ENCODE peak calls at places on chromosomes 12 and 14, in nine cellular contexts. One of them, this sample, is unnamed.

GRCh38 chr14:52338282-52338681 is 24.2 kb downstream of the PTGER2 start:
- DNase-seq in activated CD4-positive, alpha-beta T cell treated with anti-CD3 and anti-CD28 coated beads for 48 hours: no peak
- DNase-seq in OCI-LY7: no peak
- DNase-seq in naive thymus-derived CD8-positive, alpha-beta T cell: no peak
- DNase-seq in NCI-H1092 treated with DMSO at 0.1 percent for 48 hours: no peak
- DNase-seq in anterior cingulate cortex: no peak
- DNase-seq in adipocyte: peak; percentile 50
- DNase-seq in stimulated activated CD8-positive, alpha-beta memory T cell treated with anti-CD3 and anti-CD28 coated beads, Interleukin-12 subunit alpha, Interleukin-12 subunit beta, amount 100 ng/mL, for 4 hours: no peak
- DNase-seq in HTR-8/SVneo: peak; percentile 78
- DNase-seq in this sample: no peak

GRCh38 chr12:62866451-62867082 is 68.4 kb downstream of the PPM1H start:
- DNase-seq in naive thymus-derived CD8-positive, alpha-beta T cell: no peak
- DNase-seq in adipocyte: peak; percentile 75
- DNase-seq in OCI-LY7: no peak
- DNase-seq in stimulated activated CD8-positive, alpha-beta memory T cell treated with anti-CD3 and anti-CD28 coated beads, Interleukin-12 subunit alpha, Interleukin-12 subunit beta, amount 100 ng/mL, for 4 hours: no peak
- DNase-seq in activated CD4-positive, alpha-beta T cell treated with anti-CD3 and anti-CD28 coated beads for 48 hours: no peak
- DNase-seq in anterior cingulate cortex: no peak
- DNase-seq in NCI-H1092 treated with DMSO at 0.1 percent for 48 hours: no peak
- DNase-seq in HTR-8/SVneo: peak; percentile 44
- DNase-seq in this sample: no peak

GRCh38 chr12:15701721-15702156 is 87.4 kb downstream of the EPS8 start:
- DNase-seq in anterior cingulate cortex: no peak
- DNase-seq in NCI-H1092 treated with DMSO at 0.1 percent for 48 hours: no peak
- DNase-seq in OCI-LY7: no peak
- DNase-seq in naive thymus-derived CD8-positive, alpha-beta T cell: no peak
- DNase-seq in adipocyte: peak; percentile 73
- DNase-seq in stimulated activated CD8-positive, alpha-beta memory T cell treated with anti-CD3 and anti-CD28 coated beads, Interleukin-12 subunit alpha, Interleukin-12 subunit beta, amount 100 ng/mL, for 4 hours: no peak
- DNase-seq in HTR-8/SVneo: no peak
- DNase-seq in activated CD4-positive, alpha-beta T cell treated with anti-CD3 and anti-CD28 coated beads for 48 hours: no peak
- DNase-seq in this sample: no peak

GRCh38 chr14:43697003-43697402 is 810.1 kb downstream of the FSCB start:
- DNase-seq in OCI-LY7: no peak
- DNase-seq in anterior cingulate cortex: no peak
- DNase-seq in naive thymus-derived CD8-positive, alpha-beta T cell: no peak
- DNase-seq in adipocyte: no peak
- DNase-seq in activated CD4-positive, alpha-beta T cell treated with anti-CD3 and anti-CD28 coated beads for 48 hours: no peak
- DNase-seq in stimulated activated CD8-positive, alpha-beta memory T cell treated with anti-CD3 and anti-CD28 coated beads, Interleukin-12 subunit alpha, Interleukin-12 subunit beta, amount 100 ng/mL, for 4 hours: no peak
- DNase-seq in HTR-8/SVneo: no peak
- DNase-seq in NCI-H1092 treated with DMSO at 0.1 percent for 48 hours: no peak
- DNase-seq in this sample: no peak

GRCh38 chr14:23125006-23125405 is 6.0 kb upstream of the CEBPE start:
- DNase-seq in stimulated activated CD8-positive, alpha-beta memory T cell treated with anti-CD3 and anti-CD28 coated beads, Interleukin-12 subunit alpha, Interleukin-12 subunit beta, amount 100 ng/mL, for 4 hours: no peak
- DNase-seq in HTR-8/SVneo: no peak
- DNase-seq in activated CD4-positive, alpha-beta T cell treated with anti-CD3 and anti-CD28 coated beads for 48 hours: no peak
- DNase-seq in naive thymus-derived CD8-positive, alpha-beta T cell: no peak
- DNase-seq in OCI-LY7: no peak
- DNase-seq in adipocyte: no peak
- DNase-seq in anterior cingulate cortex: no peak
- DNase-seq in NCI-H1092 treated with DMSO at 0.1 percent for 48 hours: no peak
- DNase-seq in this sample: no peak

GRCh38 chr12:130832561-130833209 is 6.4 kb downstream of the STX2 start:
- DNase-seq in activated CD4-positive, alpha-beta T cell treated with anti-CD3 and anti-CD28 coated beads for 48 hours: no peak
- DNase-seq in OCI-LY7: no peak
- DNase-seq in naive thymus-derived CD8-positive, alpha-beta T cell: no peak
- DNase-seq in NCI-H1092 treated with DMSO at 0.1 percent for 48 hours: no peak
- DNase-seq in anterior cingulate cortex: no peak
- DNase-seq in adipocyte: peak; percentile 77
- DNase-seq in HTR-8/SVneo: peak; percentile 52
- DNase-seq in stimulated activated CD8-positive, alpha-beta memory T cell treated with anti-CD3 and anti-CD28 coated beads, Interleukin-12 subunit alpha, Interleukin-12 subunit beta, amount 100 ng/mL, for 4 hours: no peak
- DNase-seq in this sample: no peak

GRCh38 chr12:106776897-106777296 is 2.4 kb downstream of the RIC8B start:
- DNase-seq in stimulated activated CD8-positive, alpha-beta memory T cell treated with anti-CD3 and anti-CD28 coated beads, Interleukin-12 subunit alpha, Interleukin-12 subunit beta, amount 100 ng/mL, for 4 hours: no peak
- DNase-seq in NCI-H1092 treated with DMSO at 0.1 percent for 48 hours: no peak
- DNase-seq in anterior cingulate cortex: no peak
- DNase-seq in naive thymus-derived CD8-positive, alpha-beta T cell: no peak
- DNase-seq in activated CD4-positive, alpha-beta T cell treated with anti-CD3 and anti-CD28 coated beads for 48 hours: no peak
- DNase-seq in HTR-8/SVneo: no peak
- DNase-seq in adipocyte: no peak
- DNase-seq in OCI-LY7: no peak
- DNase-seq in this sample: no peak

GRCh38 chr12:104219908-104220404 is 4.4 kb downstream of the TXNRD1 start:
- DNase-seq in HTR-8/SVneo: peak; percentile 67
- DNase-seq in NCI-H1092 treated with DMSO at 0.1 percent for 48 hours: no peak
- DNase-seq in adipocyte: peak; percentile 88
- DNase-seq in stimulated activated CD8-positive, alpha-beta memory T cell treated with anti-CD3 and anti-CD28 coated beads, Interleukin-12 subunit alpha, Interleukin-12 subunit beta, amount 100 ng/mL, for 4 hours: peak; percentile 11
- DNase-seq in anterior cingulate cortex: no peak
- DNase-seq in OCI-LY7: no peak
- DNase-seq in activated CD4-positive, alpha-beta T cell treated with anti-CD3 and anti-CD28 coated beads for 48 hours: peak; percentile 78
- DNase-seq in naive thymus-derived CD8-positive, alpha-beta T cell: no peak
- DNase-seq in this sample: no peak

GRCh38 chr14:25103261-25103660 is 53.3 kb upstream of the STXBP6 start:
- DNase-seq in adipocyte: peak; percentile 66
- DNase-seq in naive thymus-derived CD8-positive, alpha-beta T cell: no peak
- DNase-seq in NCI-H1092 treated with DMSO at 0.1 percent for 48 hours: no peak
- DNase-seq in stimulated activated CD8-positive, alpha-beta memory T cell treated with anti-CD3 and anti-CD28 coated beads, Interleukin-12 subunit alpha, Interleukin-12 subunit beta, amount 100 ng/mL, for 4 hours: no peak
- DNase-seq in anterior cingulate cortex: no peak
- DNase-seq in OCI-LY7: no peak
- DNase-seq in activated CD4-positive, alpha-beta T cell treated with anti-CD3 and anti-CD28 coated beads for 48 hours: no peak
- DNase-seq in HTR-8/SVneo: no peak
- DNase-seq in this sample: no peak

GRCh38 chr12:69151254-69151751 is 88.1 kb upstream of the CPSF6 start:
- DNase-seq in activated CD4-positive, alpha-beta T cell treated with anti-CD3 and anti-CD28 coated beads for 48 hours: no peak
- DNase-seq in anterior cingulate cortex: no peak
- DNase-seq in adipocyte: peak; percentile 91
- DNase-seq in stimulated activated CD8-positive, alpha-beta memory T cell treated with anti-CD3 and anti-CD28 coated beads, Interleukin-12 subunit alpha, Interleukin-12 subunit beta, amount 100 ng/mL, for 4 hours: no peak
- DNase-seq in HTR-8/SVneo: no peak
- DNase-seq in OCI-LY7: no peak
- DNase-seq in NCI-H1092 treated with DMSO at 0.1 percent for 48 hours: no peak
- DNase-seq in naive thymus-derived CD8-positive, alpha-beta T cell: no peak
- DNase-seq in this sample: no peak

GRCh38 chr14:64983439-64984310 is 3.0 kb upstream of the FNTB start:
- DNase-seq in NCI-H1092 treated with DMSO at 0.1 percent for 48 hours: peak; percentile 28
- DNase-seq in HTR-8/SVneo: peak; percentile 87
- DNase-seq in activated CD4-positive, alpha-beta T cell treated with anti-CD3 and anti-CD28 coated beads for 48 hours: peak; percentile 45
- DNase-seq in adipocyte: peak; percentile 84
- DNase-seq in naive thymus-derived CD8-positive, alpha-beta T cell: peak; percentile 65
- DNase-seq in stimulated activated CD8-positive, alpha-beta memory T cell treated with anti-CD3 and anti-CD28 coated beads, Interleukin-12 subunit alpha, Interleukin-12 subunit beta, amount 100 ng/mL, for 4 hours: no peak
- DNase-seq in anterior cingulate cortex: no peak
- DNase-seq in OCI-LY7: peak; percentile 70
- DNase-seq in this sample: no peak

GRCh38 chr14:104085032-104085888 is at the start of gene ASPG:
- DNase-seq in NCI-H1092 treated with DMSO at 0.1 percent for 48 hours: no peak
- DNase-seq in adipocyte: peak; percentile 4
- DNase-seq in activated CD4-positive, alpha-beta T cell treated with anti-CD3 and anti-CD28 coated beads for 48 hours: peak; percentile 32
- DNase-seq in OCI-LY7: peak; percentile 29
- DNase-seq in HTR-8/SVneo: no peak
- DNase-seq in anterior cingulate cortex: no peak
- DNase-seq in stimulated activated CD8-positive, alpha-beta memory T cell treated with anti-CD3 and anti-CD28 coated beads, Interleukin-12 subunit alpha, Interleukin-12 subunit beta, amount 100 ng/mL, for 4 hours: no peak
- DNase-seq in naive thymus-derived CD8-positive, alpha-beta T cell: no peak
- DNase-seq in this sample: peak; percentile 12

GRCh38 chr12:132743831-132744230 is 17.8 kb downstream of the ANKLE2 start:
- DNase-seq in anterior cingulate cortex: no peak
- DNase-seq in OCI-LY7: no peak
- DNase-seq in HTR-8/SVneo: no peak
- DNase-seq in activated CD4-positive, alpha-beta T cell treated with anti-CD3 and anti-CD28 coated beads for 48 hours: no peak
- DNase-seq in stimulated activated CD8-positive, alpha-beta memory T cell treated with anti-CD3 and anti-CD28 coated beads, Interleukin-12 subunit alpha, Interleukin-12 subunit beta, amount 100 ng/mL, for 4 hours: no peak
- DNase-seq in adipocyte: no peak
- DNase-seq in naive thymus-derived CD8-positive, alpha-beta T cell: no peak
- DNase-seq in NCI-H1092 treated with DMSO at 0.1 percent for 48 hours: no peak
- DNase-seq in this sample: no peak

GRCh38 chr12:32265920-32266319 is 133.4 kb upstream of the FGD4 start:
- DNase-seq in OCI-LY7: peak; percentile 87
- DNase-seq in naive thymus-derived CD8-positive, alpha-beta T cell: no peak
- DNase-seq in HTR-8/SVneo: no peak
- DNase-seq in activated CD4-positive, alpha-beta T cell treated with anti-CD3 and anti-CD28 coated beads for 48 hours: no peak
- DNase-seq in anterior cingulate cortex: no peak
- DNase-seq in adipocyte: no peak
- DNase-seq in NCI-H1092 treated with DMSO at 0.1 percent for 48 hours: no peak
- DNase-seq in stimulated activated CD8-positive, alpha-beta memory T cell treated with anti-CD3 and anti-CD28 coated beads, Interleukin-12 subunit alpha, Interleukin-12 subunit beta, amount 100 ng/mL, for 4 hours: no peak
- DNase-seq in this sample: no peak

GRCh38 chr14:31987691-31988090 is 89.4 kb upstream of the ARHGAP5 start:
- DNase-seq in HTR-8/SVneo: no peak
- DNase-seq in activated CD4-positive, alpha-beta T cell treated with anti-CD3 and anti-CD28 coated beads for 48 hours: no peak
- DNase-seq in OCI-LY7: no peak
- DNase-seq in anterior cingulate cortex: no peak
- DNase-seq in NCI-H1092 treated with DMSO at 0.1 percent for 48 hours: no peak
- DNase-seq in stimulated activated CD8-positive, alpha-beta memory T cell treated with anti-CD3 and anti-CD28 coated beads, Interleukin-12 subunit alpha, Interleukin-12 subunit beta, amount 100 ng/mL, for 4 hours: no peak
- DNase-seq in naive thymus-derived CD8-positive, alpha-beta T cell: no peak
- DNase-seq in adipocyte: no peak
- DNase-seq in this sample: no peak

GRCh38 chr14:32933623-32933942 is 5.1 kb upstream of the NPAS3 start:
- DNase-seq in naive thymus-derived CD8-positive, alpha-beta T cell: no peak
- DNase-seq in NCI-H1092 treated with DMSO at 0.1 percent for 48 hours: no peak
- DNase-seq in stimulated activated CD8-positive, alpha-beta memory T cell treated with anti-CD3 and anti-CD28 coated beads, Interleukin-12 subunit alpha, Interleukin-12 subunit beta, amount 100 ng/mL, for 4 hours: no peak
- DNase-seq in HTR-8/SVneo: no peak
- DNase-seq in anterior cingulate cortex: no peak
- DNase-seq in OCI-LY7: no peak
- DNase-seq in activated CD4-positive, alpha-beta T cell treated with anti-CD3 and anti-CD28 coated beads for 48 hours: no peak
- DNase-seq in adipocyte: peak; percentile 61
- DNase-seq in this sample: no peak

GRCh38 chr12:105352940-105353635 is 22.6 kb downstream of the C12orf75 start:
- DNase-seq in NCI-H1092 treated with DMSO at 0.1 percent for 48 hours: peak; percentile 8
- DNase-seq in activated CD4-positive, alpha-beta T cell treated with anti-CD3 and anti-CD28 coated beads for 48 hours: no peak
- DNase-seq in adipocyte: no peak
- DNase-seq in anterior cingulate cortex: no peak
- DNase-seq in HTR-8/SVneo: no peak
- DNase-seq in stimulated activated CD8-positive, alpha-beta memory T cell treated with anti-CD3 and anti-CD28 coated beads, Interleukin-12 subunit alpha, Interleukin-12 subunit beta, amount 100 ng/mL, for 4 hours: no peak
- DNase-seq in OCI-LY7: no peak
- DNase-seq in naive thymus-derived CD8-positive, alpha-beta T cell: no peak
- DNase-seq in this sample: no peak

GRCh38 chr12:104687823-104688573 is 231.2 kb downstream of the CHST11 start:
- DNase-seq in adipocyte: no peak
- DNase-seq in anterior cingulate cortex: no peak
- DNase-seq in activated CD4-positive, alpha-beta T cell treated with anti-CD3 and anti-CD28 coated beads for 48 hours: peak; percentile 49
- DNase-seq in NCI-H1092 treated with DMSO at 0.1 percent for 48 hours: no peak
- DNase-seq in HTR-8/SVneo: no peak
- DNase-seq in OCI-LY7: no peak
- DNase-seq in stimulated activated CD8-positive, alpha-beta memory T cell treated with anti-CD3 and anti-CD28 coated beads, Interleukin-12 subunit alpha, Interleukin-12 subunit beta, amount 100 ng/mL, for 4 hours: no peak
- DNase-seq in naive thymus-derived CD8-positive, alpha-beta T cell: peak; percentile 52
- DNase-seq in this sample: no peak

GRCh38 chr14:95302667-95303066 is 17.0 kb downstream of the CLMN start:
- DNase-seq in activated CD4-positive, alpha-beta T cell treated with anti-CD3 and anti-CD28 coated beads for 48 hours: no peak
- DNase-seq in HTR-8/SVneo: no peak
- DNase-seq in adipocyte: no peak
- DNase-seq in stimulated activated CD8-positive, alpha-beta memory T cell treated with anti-CD3 and anti-CD28 coated beads, Interleukin-12 subunit alpha, Interleukin-12 subunit beta, amount 100 ng/mL, for 4 hours: no peak
- DNase-seq in anterior cingulate cortex: no peak
- DNase-seq in NCI-H1092 treated with DMSO at 0.1 percent for 48 hours: no peak
- DNase-seq in OCI-LY7: peak; percentile 29
- DNase-seq in naive thymus-derived CD8-positive, alpha-beta T cell: no peak
- DNase-seq in this sample: no peak

GRCh38 chr14:86141966-86142365 is 612.0 kb downstream of the FLRT2 start:
- DNase-seq in adipocyte: no peak
- DNase-seq in naive thymus-derived CD8-positive, alpha-beta T cell: no peak
- DNase-seq in activated CD4-positive, alpha-beta T cell treated with anti-CD3 and anti-CD28 coated beads for 48 hours: no peak
- DNase-seq in anterior cingulate cortex: no peak
- DNase-seq in OCI-LY7: no peak
- DNase-seq in HTR-8/SVneo: no peak
- DNase-seq in stimulated activated CD8-positive, alpha-beta memory T cell treated with anti-CD3 and anti-CD28 coated beads, Interleukin-12 subunit alpha, Interleukin-12 subunit beta, amount 100 ng/mL, for 4 hours: no peak
- DNase-seq in NCI-H1092 treated with DMSO at 0.1 percent for 48 hours: no peak
- DNase-seq in this sample: no peak

GRCh38 chr12:58416211-58416610 is 474.8 kb downstream of the ATP23 start:
- DNase-seq in anterior cingulate cortex: no peak
- DNase-seq in NCI-H1092 treated with DMSO at 0.1 percent for 48 hours: no peak
- DNase-seq in HTR-8/SVneo: peak; percentile 28
- DNase-seq in activated CD4-positive, alpha-beta T cell treated with anti-CD3 and anti-CD28 coated beads for 48 hours: no peak
- DNase-seq in OCI-LY7: no peak
- DNase-seq in naive thymus-derived CD8-positive, alpha-beta T cell: no peak
- DNase-seq in adipocyte: peak; percentile 80
- DNase-seq in stimulated activated CD8-positive, alpha-beta memory T cell treated with anti-CD3 and anti-CD28 coated beads, Interleukin-12 subunit alpha, Interleukin-12 subunit beta, amount 100 ng/mL, for 4 hours: no peak
- DNase-seq in this sample: no peak

GRCh38 chr14:68306934-68307758 is 485.7 kb downstream of the ZFP36L1 start:
- DNase-seq in naive thymus-derived CD8-positive, alpha-beta T cell: no peak
- DNase-seq in HTR-8/SVneo: no peak
- DNase-seq in NCI-H1092 treated with DMSO at 0.1 percent for 48 hours: peak; percentile 94
- DNase-seq in anterior cingulate cortex: no peak
- DNase-seq in stimulated activated CD8-positive, alpha-beta memory T cell treated with anti-CD3 and anti-CD28 coated beads, Interleukin-12 subunit alpha, Interleukin-12 subunit beta, amount 100 ng/mL, for 4 hours: no peak
- DNase-seq in OCI-LY7: no peak
- DNase-seq in activated CD4-positive, alpha-beta T cell treated with anti-CD3 and anti-CD28 coated beads for 48 hours: no peak
- DNase-seq in adipocyte: peak; percentile 41
- DNase-seq in this sample: no peak

GRCh38 chr12:46915082-46915481 is 89.3 kb upstream of the SLC38A4 start:
- DNase-seq in HTR-8/SVneo: peak; percentile 39
- DNase-seq in naive thymus-derived CD8-positive, alpha-beta T cell: no peak
- DNase-seq in activated CD4-positive, alpha-beta T cell treated with anti-CD3 and anti-CD28 coated beads for 48 hours: no peak
- DNase-seq in anterior cingulate cortex: no peak
- DNase-seq in OCI-LY7: no peak
- DNase-seq in stimulated activated CD8-positive, alpha-beta memory T cell treated with anti-CD3 and anti-CD28 coated beads, Interleukin-12 subunit alpha, Interleukin-12 subunit beta, amount 100 ng/mL, for 4 hours: no peak
- DNase-seq in NCI-H1092 treated with DMSO at 0.1 percent for 48 hours: no peak
- DNase-seq in adipocyte: peak; percentile 68
- DNase-seq in this sample: no peak

GRCh38 chr12:124917841-124918621 is 3.6 kb upstream of the UBC start:
- DNase-seq in stimulated activated CD8-positive, alpha-beta memory T cell treated with anti-CD3 and anti-CD28 coated beads, Interleukin-12 subunit alpha, Interleukin-12 subunit beta, amount 100 ng/mL, for 4 hours: no peak
- DNase-seq in naive thymus-derived CD8-positive, alpha-beta T cell: no peak
- DNase-seq in HTR-8/SVneo: no peak
- DNase-seq in anterior cingulate cortex: no peak
- DNase-seq in NCI-H1092 treated with DMSO at 0.1 percent for 48 hours: no peak
- DNase-seq in adipocyte: peak; percentile 46
- DNase-seq in activated CD4-positive, alpha-beta T cell treated with anti-CD3 and anti-CD28 coated beads for 48 hours: no peak
- DNase-seq in OCI-LY7: no peak
- DNase-seq in this sample: no peak

GRCh38 chr12:15220451-15220850 is 766 bp downstream of the RERG start:
- DNase-seq in naive thymus-derived CD8-positive, alpha-beta T cell: no peak
- DNase-seq in stimulated activated CD8-positive, alpha-beta memory T cell treated with anti-CD3 and anti-CD28 coated beads, Interleukin-12 subunit alpha, Interleukin-12 subunit beta, amount 100 ng/mL, for 4 hours: no peak
- DNase-seq in NCI-H1092 treated with DMSO at 0.1 percent for 48 hours: no peak
- DNase-seq in anterior cingulate cortex: no peak
- DNase-seq in OCI-LY7: no peak
- DNase-seq in activated CD4-positive, alpha-beta T cell treated with anti-CD3 and anti-CD28 coated beads for 48 hours: no peak
- DNase-seq in adipocyte: no peak
- DNase-seq in HTR-8/SVneo: no peak
- DNase-seq in this sample: no peak

GRCh38 chr14:62076825-62077660 is 314.8 kb downstream of the SNAPC1 start:
- DNase-seq in NCI-H1092 treated with DMSO at 0.1 percent for 48 hours: peak; percentile 39
- DNase-seq in activated CD4-positive, alpha-beta T cell treated with anti-CD3 and anti-CD28 coated beads for 48 hours: no peak
- DNase-seq in stimulated activated CD8-positive, alpha-beta memory T cell treated with anti-CD3 and anti-CD28 coated beads, Interleukin-12 subunit alpha, Interleukin-12 subunit beta, amount 100 ng/mL, for 4 hours: no peak
- DNase-seq in HTR-8/SVneo: no peak
- DNase-seq in adipocyte: no peak
- DNase-seq in naive thymus-derived CD8-positive, alpha-beta T cell: no peak
- DNase-seq in OCI-LY7: no peak
- DNase-seq in anterior cingulate cortex: no peak
- DNase-seq in this sample: no peak

GRCh38 chr14:106694638-106695393 is 1168.4 kb downstream of the TMEM121 start:
- DNase-seq in stimulated activated CD8-positive, alpha-beta memory T cell treated with anti-CD3 and anti-CD28 coated beads, Interleukin-12 subunit alpha, Interleukin-12 subunit beta, amount 100 ng/mL, for 4 hours: peak; percentile 23
- DNase-seq in anterior cingulate cortex: no peak
- DNase-seq in OCI-LY7: no peak
- DNase-seq in adipocyte: no peak
- DNase-seq in naive thymus-derived CD8-positive, alpha-beta T cell: no peak
- DNase-seq in NCI-H1092 treated with DMSO at 0.1 percent for 48 hours: peak; percentile 2
- DNase-seq in HTR-8/SVneo: no peak
- DNase-seq in activated CD4-positive, alpha-beta T cell treated with anti-CD3 and anti-CD28 coated beads for 48 hours: peak; percentile 85
- DNase-seq in this sample: peak; percentile 46

GRCh38 chr12:107515446-107515958 is 170.1 kb upstream of the PWP1 start:
- DNase-seq in anterior cingulate cortex: no peak
- DNase-seq in HTR-8/SVneo: peak; percentile 60
- DNase-seq in OCI-LY7: no peak
- DNase-seq in NCI-H1092 treated with DMSO at 0.1 percent for 48 hours: peak; percentile 3
- DNase-seq in naive thymus-derived CD8-positive, alpha-beta T cell: no peak
- DNase-seq in adipocyte: peak; percentile 57
- DNase-seq in stimulated activated CD8-positive, alpha-beta memory T cell treated with anti-CD3 and anti-CD28 coated beads, Interleukin-12 subunit alpha, Interleukin-12 subunit beta, amount 100 ng/mL, for 4 hours: peak; percentile 6
- DNase-seq in activated CD4-positive, alpha-beta T cell treated with anti-CD3 and anti-CD28 coated beads for 48 hours: peak; percentile 39
- DNase-seq in this sample: no peak

GRCh38 chr14:68549057-68549421 is 243.8 kb downstream of the ZFP36L1 start:
- DNase-seq in activated CD4-positive, alpha-beta T cell treated with anti-CD3 and anti-CD28 coated beads for 48 hours: no peak
- DNase-seq in anterior cingulate cortex: no peak
- DNase-seq in adipocyte: peak; percentile 79
- DNase-seq in OCI-LY7: no peak
- DNase-seq in NCI-H1092 treated with DMSO at 0.1 percent for 48 hours: no peak
- DNase-seq in HTR-8/SVneo: peak; percentile 91
- DNase-seq in stimulated activated CD8-positive, alpha-beta memory T cell treated with anti-CD3 and anti-CD28 coated beads, Interleukin-12 subunit alpha, Interleukin-12 subunit beta, amount 100 ng/mL, for 4 hours: no peak
- DNase-seq in naive thymus-derived CD8-positive, alpha-beta T cell: no peak
- DNase-seq in this sample: no peak

GRCh38 chr14:65961004-65961403 is 525.2 kb upstream of the CCDC196 start:
- DNase-seq in HTR-8/SVneo: peak; percentile 41
- DNase-seq in stimulated activated CD8-positive, alpha-beta memory T cell treated with anti-CD3 and anti-CD28 coated beads, Interleukin-12 subunit alpha, Interleukin-12 subunit beta, amount 100 ng/mL, for 4 hours: peak; percentile 24
- DNase-seq in adipocyte: peak; percentile 31
- DNase-seq in activated CD4-positive, alpha-beta T cell treated with anti-CD3 and anti-CD28 coated beads for 48 hours: peak; percentile 93
- DNase-seq in anterior cingulate cortex: no peak
- DNase-seq in OCI-LY7: peak; percentile 41
- DNase-seq in naive thymus-derived CD8-positive, alpha-beta T cell: peak; percentile 45
- DNase-seq in NCI-H1092 treated with DMSO at 0.1 percent for 48 hours: no peak
- DNase-seq in this sample: peak; percentile 27

GRCh38 chr12:120688527-120689071 is 1.6 kb downstream of the MLEC start:
- DNase-seq in anterior cingulate cortex: no peak
- DNase-seq in adipocyte: peak; percentile 59
- DNase-seq in naive thymus-derived CD8-positive, alpha-beta T cell: no peak
- DNase-seq in NCI-H1092 treated with DMSO at 0.1 percent for 48 hours: no peak
- DNase-seq in HTR-8/SVneo: no peak
- DNase-seq in OCI-LY7: no peak
- DNase-seq in activated CD4-positive, alpha-beta T cell treated with anti-CD3 and anti-CD28 coated beads for 48 hours: no peak
- DNase-seq in stimulated activated CD8-positive, alpha-beta memory T cell treated with anti-CD3 and anti-CD28 coated beads, Interleukin-12 subunit alpha, Interleukin-12 subunit beta, amount 100 ng/mL, for 4 hours: no peak
- DNase-seq in this sample: no peak

This sample was measured in activated B cell treated with CpG ODN at 0.5 μM for 24 hours.